ENCODE peak calls at places on chromosome 2, in six cellular contexts. Z is Panc1, D is HCT116, N is prostate gland, T is vagina, Y is breast epithelium. X is an unnamed sample. For H3K27me3, the result is how much of the 10 kb centered on the place peaks cover.

GRCh38 chr2:240579771-240580614 is 6.5 kb upstream of the CAPN10 start:
- DNase-seq in Y (peak), T (peak), D (peak), N (no peak), Z (no peak), X (peak)

GRCh38 chr2:144426981-144427479 is 92.9 kb downstream of the ZEB2 start:
- DNase-seq in Y (no peak), N (no peak), T (no peak), D (no peak), Z (no peak), X (no peak)

GRCh38 chr2:160368988-160369935 is 124.3 kb downstream of the RBMS1 start:
- DNase-seq in N (no peak), Z (no peak), D (no peak), T (no peak), Y (no peak), X (no peak)

GRCh38 chr2:203340791-203341487 is 12.7 kb downstream of the ABI2 start:
- DNase-seq in N (peak), Z (no peak), Y (peak), T (no peak), D (no peak), X (no peak)

GRCh38 chr2:169761251-169761969 is 27.8 kb downstream of the KLHL23 start:
- DNase-seq in N (no peak), D (no peak), Y (no peak), T (no peak), Z (no peak), X (no peak)

GRCh38 chr2:151946856-151947523 is 118.8 kb upstream of the ARL5A start:
- DNase-seq in Z (no peak), T (no peak), Y (no peak), D (peak), N (peak), X (peak)

GRCh38 chr2:96839288-96839874 is 4.4 kb downstream of the ANKRD23 start:
- DNase-seq in Z (no peak), N (no peak), T (no peak), D (no peak), Y (peak), X (peak)

GRCh38 chr2:37881397-37881796 is 43.7 kb upstream of the RMDN2 start:
- DNase-seq in T (no peak), Y (no peak), D (no peak), N (no peak), Z (no peak), X (no peak)

GRCh38 chr2:80238692-80239469 is 65.7 kb downstream of the LRRTM1 start:
- DNase-seq in Z (peak), D (peak), Y (no peak), N (no peak), T (no peak), X (peak)

GRCh38 chr2:239688098-239688497 is 287.3 kb upstream of the HDAC4 start:
- DNase-seq in D (no peak), N (no peak), Z (no peak), T (peak), Y (no peak), X (no peak)

GRCh38 chr2:136997550-136997949 is 232.2 kb downstream of the THSD7B start:
- DNase-seq in D (no peak), Y (no peak), T (no peak), N (no peak), Z (no peak), X (no peak)

DNA sequence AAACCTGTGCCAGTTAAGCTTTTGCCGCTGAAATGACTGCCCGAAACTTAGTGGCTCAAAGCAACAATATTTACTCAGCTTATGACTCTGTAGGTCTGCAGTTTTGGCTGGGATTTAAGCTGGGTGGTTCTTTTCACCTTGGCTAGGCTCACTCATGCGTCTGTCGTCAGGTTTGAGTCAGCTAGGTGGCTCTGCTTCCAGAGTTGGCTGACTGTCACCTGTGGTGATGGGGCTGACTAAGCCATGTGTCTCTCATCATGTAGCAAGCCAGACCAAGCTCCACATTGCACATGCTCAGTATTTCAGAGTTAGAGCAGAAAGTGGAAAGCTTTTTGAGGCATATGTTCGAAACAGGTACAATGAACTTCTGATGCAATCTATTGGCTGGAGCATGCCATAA is 354.8 kb downstream of the MEIS1 start:
- DNase-seq in N (no peak), T (no peak), D (no peak), Y (no peak), Z (no peak), X (no peak)
- TF ChIP-seq POLR2AphosphoS5 in N (no peak), T (peak), D (no peak), Y (no peak), Z (no peak), X (no peak)

GRCh38 chr2:61689526-61689925 is 151.4 kb upstream of the XPO1 start:
- DNase-seq in Y (no peak), N (no peak), D (no peak), T (no peak), Z (no peak), X (no peak)

GRCh38 chr2:61690078-61690477 is 151.9 kb upstream of the XPO1 start:
- DNase-seq in N (no peak), D (no peak), T (no peak), Y (no peak), Z (no peak), X (no peak)

GRCh38 chr2:61688369-61689334 is 150.5 kb upstream of the XPO1 start:
- DNase-seq in N (no peak), T (no peak), Z (no peak), D (no peak), Y (no peak), X (no peak)

GRCh38 chr2:61700465-61700864 is 153.4 kb downstream of the FAM161A start:
- DNase-seq in D (no peak), T (no peak), Y (no peak), N (no peak), Z (no peak), X (no peak)

GRCh38 chr2:61694312-61695274 is 156.4 kb upstream of the XPO1 start:
- DNase-seq in D (peak), Z (no peak), Y (peak), N (peak), T (peak), X (peak)
- H3K27ac ChIP-seq in D (peak), Z (peak), Y (peak), N (peak), T (peak), X (peak)

GRCh38 chr2:60555794-60556161 is 2.3 kb upstream of the BCL11A start:
- DNase-seq in Z (no peak), Y (no peak), D (no peak), T (no peak), N (no peak), X (no peak)
- H3K27me3 ChIP-seq in Z (under half), Y (under half), D (half or more), T (under half), N (under half), X (half or more)

GRCh38 chr2:226121339-226121738 is 678.3 kb downstream of the IRS1 start:
- DNase-seq in T (no peak), Z (no peak), D (no peak), N (no peak), Y (no peak), X (no peak)

GRCh38 chr2:226116346-226116745 is 683.3 kb downstream of the IRS1 start:
- DNase-seq in N (no peak), Z (no peak), D (no peak), Y (no peak), T (no peak), X (no peak)

GRCh38 chr2:226117506-226118065 is 682.0 kb downstream of the IRS1 start:
- DNase-seq in N (no peak), Y (no peak), Z (no peak), D (no peak), T (no peak), X (no peak)

GRCh38 chr2:226115832-226116200 is 683.8 kb downstream of the IRS1 start:
- DNase-seq in D (no peak), T (no peak), N (no peak), Y (no peak), Z (no peak), X (no peak)

DNA sequence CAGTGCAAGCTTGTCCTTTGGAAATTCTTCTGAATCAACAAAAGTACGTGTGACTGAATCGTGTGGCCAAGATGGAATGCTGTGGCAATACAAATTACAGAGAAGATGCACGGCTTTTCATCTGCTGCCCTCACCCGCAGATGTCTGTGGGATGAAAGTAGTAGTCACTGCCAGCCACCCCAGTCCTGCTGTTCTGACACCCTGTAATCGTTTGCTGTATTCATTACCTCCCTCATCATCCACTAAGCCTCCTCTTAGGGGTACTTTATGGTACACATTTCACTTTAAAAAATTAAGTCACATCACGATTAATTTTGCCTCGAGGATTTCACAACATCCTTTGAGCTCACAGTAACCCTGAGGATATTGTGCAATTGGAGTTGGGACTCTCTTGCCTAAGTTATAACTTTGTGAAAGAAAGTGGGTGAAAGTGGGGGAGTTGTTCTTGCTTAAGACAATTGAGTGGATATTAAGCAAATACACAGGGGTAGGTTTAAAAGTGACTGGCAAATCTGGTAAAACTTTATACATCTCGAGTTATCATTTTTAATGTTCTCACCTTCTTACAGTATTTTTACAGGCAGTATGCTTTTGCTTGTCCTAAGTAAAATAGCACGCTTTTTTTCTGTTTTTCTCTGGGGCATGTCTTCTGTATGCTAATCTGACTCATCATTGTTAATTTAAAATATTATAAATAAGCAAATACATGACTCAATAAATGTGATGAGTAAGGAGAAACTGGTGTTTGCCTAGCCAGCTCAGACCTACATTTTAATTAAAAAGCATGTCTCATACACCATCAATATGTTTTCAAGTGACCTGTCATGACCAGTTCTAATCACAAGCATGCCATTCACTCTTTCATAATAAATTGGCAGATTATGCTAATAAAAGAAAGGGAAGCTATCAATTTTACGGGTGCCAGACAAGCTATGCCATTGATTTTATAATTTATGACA is 680.9 kb downstream of the IRS1 start:
- DNase-seq in Z (peak), T (no peak), D (peak), Y (peak), N (peak), X (no peak)
- TF ChIP-seq POLR2AphosphoS5 in Z (peak), T (peak), D (peak), Y (peak), N (peak), X (no peak)

GRCh38 chr2:71330585-71331330 is 824 bp upstream of the ZNF638 start:
- DNase-seq in D (no peak), Y (no peak), Z (no peak), T (no peak), N (no peak), X (no peak)
- H3K27ac ChIP-seq in D (no peak), Y (peak), Z (peak), T (peak), N (no peak), X (peak)

GRCh38 chr2:117486081-117486480 is 328.4 kb upstream of the DDX18 start:
- DNase-seq in Z (no peak), D (no peak), Y (no peak), N (no peak), T (no peak), X (no peak)
- H3K27me3 ChIP-seq in Z (under half), D (under half), Y (under half), N (under half), T (under half), X (under half)

DNA sequence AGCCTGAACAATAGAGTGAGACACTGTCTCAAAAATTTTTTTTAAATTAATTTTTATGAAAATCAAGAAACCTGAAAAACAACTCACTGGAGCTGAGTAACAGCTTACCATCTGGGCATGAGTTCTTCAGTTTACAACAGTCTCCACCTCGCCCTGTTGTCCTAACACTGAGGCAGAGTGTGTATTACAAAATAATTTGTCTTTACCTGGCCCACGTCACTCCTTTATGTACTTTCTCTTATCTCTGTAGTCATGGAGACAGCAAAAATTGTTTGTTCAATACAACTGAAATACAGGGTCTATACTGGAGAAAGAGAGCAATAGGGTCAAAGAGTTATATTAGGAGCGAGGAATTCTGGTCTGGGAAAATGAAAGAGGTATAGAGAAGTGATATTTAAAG is 48.1 kb downstream of the CYTIP start:
- DNase-seq in Y (no peak), N (no peak), T (no peak), Z (no peak), D (no peak), X (peak)
- TF ChIP-seq POLR2AphosphoS5 in Y (no peak), N (no peak), T (no peak), Z (no peak), D (no peak), X (no peak)

DNA sequence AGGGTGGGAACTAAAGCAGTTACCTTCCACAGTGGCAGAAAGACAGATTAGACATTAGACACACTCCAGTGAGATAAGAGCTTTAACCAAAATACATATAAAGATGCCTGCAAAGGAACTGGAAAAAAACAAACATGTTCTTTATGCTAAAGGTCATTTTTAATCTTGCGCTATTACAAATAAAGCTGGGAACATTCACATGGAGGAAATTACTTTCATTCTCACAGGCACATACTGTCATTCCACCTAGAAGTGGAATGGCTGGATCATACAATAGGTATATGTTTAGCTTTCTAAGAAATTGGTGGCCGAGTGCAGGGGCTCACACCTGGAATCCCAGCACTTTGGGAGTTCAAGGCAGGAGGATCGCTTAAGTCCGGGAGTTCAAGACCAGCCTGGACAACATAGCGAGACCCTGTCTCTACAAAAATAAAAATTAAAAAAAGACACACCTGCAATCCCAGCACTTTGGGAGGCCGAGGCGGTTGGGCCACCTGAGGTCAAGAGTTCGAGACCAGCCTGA is 41.8 kb downstream of the C2orf76 start:
- DNase-seq in Z (no peak), D (no peak), Y (no peak), N (no peak), T (no peak), X (no peak)
- H3K27ac ChIP-seq in Z (no peak), D (no peak), Y (no peak), N (no peak), T (no peak), X (peak)

GRCh38 chr2:44948565-44949328 is 7.2 kb downstream of the SIX3 start:
- DNase-seq in T (no peak), Z (no peak), D (no peak), N (no peak), Y (no peak), X (no peak)

GRCh38 chr2:44951714-44952113 is 10.2 kb downstream of the SIX3 start:
- DNase-seq in N (no peak), T (no peak), D (no peak), Z (no peak), Y (no peak), X (no peak)

GRCh38 chr2:44950646-44951045 is 9.1 kb downstream of the SIX3 start:
- DNase-seq in T (no peak), D (no peak), Z (no peak), N (no peak), Y (no peak), X (no peak)

GRCh38 chr2:44951124-44951523 is 9.6 kb downstream of the SIX3 start:
- DNase-seq in D (no peak), Z (no peak), N (no peak), Y (no peak), T (no peak), X (no peak)

GRCh38 chr2:44949329-44950151 is 8.0 kb downstream of the SIX3 start:
- DNase-seq in Y (no peak), Z (no peak), N (no peak), T (no peak), D (no peak), X (no peak)
- H3K27me3 ChIP-seq in Y (half or more), Z (under half), N (under half), T (under half), D (under half), X (half or more)